ENCODE peak calls at places on chromosomes 16 and 17, in six cellular contexts. F, W, X, Y, T and R are unnamed samples.

GRCh38 chr17:75664099-75664549 is 2.8 kb downstream of the RECQL5 start:
- DNase-seq in F (no peak), T (no peak), Y (no peak), X (no peak), W (no peak), R (no peak)

GRCh38 chr17:34981538-34982241 is 1.4 kb downstream of the LIG3 start:
- DNase-seq in X (peak; percentile 20), T (no peak), Y (no peak), F (no peak), W (no peak), R (no peak)

GRCh38 chr16:85221081-85221809 is 109.0 kb upstream of the CIBAR2 start:
- DNase-seq in T (no peak), F (no peak), X (no peak), Y (no peak), W (no peak), R (no peak)

GRCh38 chr17:44308320-44308818 is at the start of gene RUNDC3A:
- DNase-seq in X (peak; percentile 88), Y (peak; percentile 85), T (no peak), F (peak; percentile 82), W (peak; percentile 91), R (peak; percentile 47)

GRCh38 chr17:77332034-77332971 is 191.5 kb downstream of the SEC14L1 start:
- DNase-seq in T (no peak), F (peak; percentile 82), X (no peak), Y (peak; percentile 40), W (no peak), R (no peak)

GRCh38 chr16:88353691-88354090 is 29.1 kb upstream of the ZNF469 start:
- DNase-seq in W (no peak), T (no peak), X (no peak), F (no peak), Y (peak; percentile 13), R (no peak)

GRCh38 chr17:44312396-44313104 is 4.1 kb downstream of the RUNDC3A start:
- DNase-seq in T (no peak), W (no peak), Y (no peak), F (no peak), X (no peak), R (no peak)

GRCh38 chr16:83389751-83390150 is 418.0 kb upstream of the HSBP1 start:
- DNase-seq in W (no peak), F (no peak), T (no peak), Y (no peak), X (no peak), R (no peak)

GRCh38 chr17:27290916-27291598 is 2.9 kb upstream of the WSB1 start:
- DNase-seq in X (no peak), W (no peak), Y (no peak), T (no peak), F (no peak), R (no peak)

GRCh38 chr17:74387365-74388218 is 20.3 kb downstream of the GPR142 start:
- DNase-seq in W (peak; percentile 16), Y (no peak), F (no peak), T (no peak), X (no peak), R (no peak)

GRCh38 chr16:57867000-57867561 is 64.8 kb upstream of the KIFC3 start:
- DNase-seq in T (no peak), Y (no peak), F (no peak), W (no peak), X (no peak), R (no peak)

GRCh38 chr17:50162466-50163254 is 3.1 kb upstream of the SGCA start:
- DNase-seq in F (peak; percentile 39), X (no peak), Y (no peak), W (no peak), T (no peak), R (no peak)

GRCh38 chr17:62950067-62950466 is 16.0 kb upstream of the TANC2 start:
- DNase-seq in T (no peak), F (no peak), X (peak; percentile 96), W (no peak), Y (peak; percentile 48), R (no peak)

GRCh38 chr17:82791532-82791931 is 39.7 kb downstream of the TBCD start:
- DNase-seq in F (no peak), W (no peak), T (no peak), Y (no peak), X (peak; percentile 81), R (no peak)

GRCh38 chr16:9256196-9256595 is 164.8 kb downstream of the HAPSTR1 start:
- DNase-seq in W (no peak), Y (peak; percentile 54), T (no peak), X (no peak), F (no peak), R (no peak)

GRCh38 chr16:35795361-35796029 is 2336.1 kb downstream of the TP53TG3F start:
- DNase-seq in Y (no peak), F (no peak), X (no peak), W (no peak), T (no peak), R (no peak)

GRCh38 chr17:66727634-66728570 is 107.0 kb upstream of the CACNG5 start:
- DNase-seq in T (no peak), X (peak; percentile 69), Y (peak; percentile 61), W (peak; percentile 72), F (peak; percentile 19), R (no peak)

GRCh38 chr17:75516619-75517276 is 420 bp downstream of the TSEN54 start:
- DNase-seq in F (peak; percentile 29), W (no peak), T (no peak), X (peak; percentile 27), Y (peak; percentile 67), R (no peak)

GRCh38 chr16:4293822-4294457 is 21.1 kb upstream of the TFAP4 start:
- DNase-seq in X (peak; percentile 81), Y (peak; percentile 58), T (no peak), W (peak; percentile 80), F (no peak), R (peak; percentile 80)

GRCh38 chr17:50511058-50511457 is 2.8 kb downstream of the MYCBPAP start:
- DNase-seq in T (no peak), X (peak; percentile 20), F (peak; percentile 68), Y (no peak), W (no peak), R (no peak)

GRCh38 chr17:57313276-57313835 is 57.0 kb downstream of the MSI2 start:
- DNase-seq in X (no peak), W (no peak), F (no peak), Y (no peak), T (no peak), R (no peak)

GRCh38 chr17:21167303-21167702 is 40.5 kb downstream of the DHRS7B start:
- DNase-seq in Y (no peak), W (peak; percentile 53), T (no peak), F (no peak), X (no peak), R (peak; percentile 80)
- H3K27ac ChIP-seq in Y (peak overlapping the region; percentile 75), W (peak overlapping the region; percentile 96), T (no peak overlapping the region), F (no peak overlapping the region), X (no peak overlapping the region), R (peak overlapping the region; percentile 92)

DNA sequence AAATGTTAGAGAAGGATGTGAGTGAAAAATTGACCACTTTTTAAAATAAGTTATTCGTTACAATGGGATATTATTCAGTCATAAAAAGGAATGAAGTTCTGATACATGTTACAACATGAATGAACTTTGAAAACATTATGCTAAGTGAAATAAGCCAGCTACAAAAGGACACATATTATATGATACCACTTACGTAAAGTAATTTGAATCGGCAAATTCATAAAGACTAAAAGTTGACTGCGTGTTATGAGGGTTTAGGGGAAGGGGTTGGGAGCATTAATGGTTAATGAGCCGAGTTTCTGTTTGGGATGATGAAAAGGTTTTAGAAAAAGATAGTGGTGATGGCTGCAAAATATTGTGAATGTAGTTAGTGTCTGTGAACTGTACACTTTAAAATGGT is 73.1 kb downstream of the USP32 start:
- DNase-seq in T (no peak), W (no peak), Y (no peak), F (no peak), X (no peak), R (no peak)
- H3K27ac ChIP-seq in T (no peak overlapping the region), W (no peak overlapping the region), Y (no peak overlapping the region), F (no peak overlapping the region), X (no peak overlapping the region), R (no peak overlapping the region)

GRCh38 chr17:40025559-40025958 is 10.3 kb downstream of the CSF3 start:
- DNase-seq in F (no peak), T (no peak), W (no peak), Y (no peak), X (no peak), R (no peak)

GRCh38 chr17:40025991-40026815 is 11.0 kb downstream of the CSF3 start:
- DNase-seq in W (no peak), Y (no peak), T (no peak), F (peak; percentile 54), X (no peak), R (no peak)

GRCh38 chr17:40027614-40028012 is 12.4 kb downstream of the CSF3 start:
- DNase-seq in X (no peak), W (no peak), T (no peak), F (no peak), Y (no peak), R (no peak)

GRCh38 chr17:40028595-40028994 is 13.4 kb downstream of the CSF3 start:
- DNase-seq in Y (no peak), F (no peak), X (no peak), T (no peak), W (no peak), R (no peak)

GRCh38 chr17:40026816-40027613 is 11.8 kb downstream of the CSF3 start:
- DNase-seq in W (peak; percentile 93), X (peak; percentile 86), Y (peak; percentile 87), T (no peak), F (peak; percentile 67), R (peak; percentile 76)
- H3K27ac ChIP-seq in W (peak overlapping the region; percentile 28), X (no peak overlapping the region), Y (peak overlapping the region; percentile 37), T (peak overlapping the region; percentile 85), F (no peak overlapping the region), R (peak overlapping the region; percentile 99)

GRCh38 chr17:48262982-48263586 is 155.5 kb downstream of the SNX11 start:
- DNase-seq in T (no peak), X (peak; percentile 21), F (peak; percentile 19), W (no peak), Y (no peak), R (no peak)
- H3K27ac ChIP-seq in T (no peak overlapping the region), X (no peak overlapping the region), F (no peak overlapping the region), W (no peak overlapping the region), Y (no peak overlapping the region), R (no peak overlapping the region)

DNA sequence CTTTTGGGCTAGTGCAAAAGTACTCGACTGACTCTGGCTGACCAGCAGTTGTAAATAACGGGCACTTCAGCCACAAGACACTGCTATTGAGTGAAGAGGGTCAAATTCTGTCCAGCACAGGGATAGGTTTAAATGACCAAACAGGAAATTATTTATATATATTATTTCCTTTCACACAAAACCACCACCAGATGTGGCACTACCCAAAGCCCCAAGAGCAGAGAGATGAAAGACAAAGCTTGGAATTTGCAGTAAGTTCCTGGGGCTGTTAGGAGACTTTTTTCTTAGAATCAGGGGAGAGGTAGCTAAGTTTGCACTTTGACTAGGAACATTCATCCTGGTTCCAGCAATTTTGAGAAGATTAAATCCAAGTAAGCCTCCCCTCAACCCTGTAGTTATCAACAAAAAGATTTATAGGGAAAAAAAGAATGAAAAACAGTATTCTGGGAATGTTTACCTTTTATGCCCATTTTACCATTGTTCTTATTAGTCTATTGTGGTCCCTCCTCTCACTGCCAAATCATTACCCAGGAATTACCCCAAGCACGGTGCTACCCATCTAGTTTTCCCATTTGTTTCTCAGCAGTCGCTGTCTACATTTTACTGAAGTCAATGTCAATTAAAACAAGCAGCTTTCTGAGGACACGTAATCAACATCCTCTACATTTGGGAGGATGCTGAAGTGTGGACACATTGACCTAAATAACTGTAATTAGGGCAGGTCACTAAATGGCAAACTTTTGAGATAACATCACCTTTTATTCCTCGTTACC is 43.5 kb downstream of the GRB7 start:
- DNase-seq in T (no peak), Y (no peak), X (peak; percentile 19), F (no peak), W (no peak), R (no peak)
- H3K27ac ChIP-seq in T (peak overlapping the region; percentile 81), Y (no peak overlapping the region), X (no peak overlapping the region), F (peak overlapping the region; percentile 12), W (no peak overlapping the region), R (no peak overlapping the region)